ENCODE peak calls at places on chromosomes 1 and 21, in four cellular contexts. H is K562, Y is neural progenitor cell, W is OCI-LY7. L is an unnamed sample.

GRCh38 chr1:245156736-245157505 is 2.1 kb downstream of the KIF26B start:
- DNase-seq in H (no peak), W (no peak), Y (peak; percentile 54), L (no peak)

GRCh38 chr1:44881011-44881632 is 38.1 kb upstream of the PTCH2 start:
- DNase-seq in H (no peak), Y (no peak), W (no peak), L (no peak)

GRCh38 chr1:209583408-209583807 is at the start of gene CAMK1G:
- DNase-seq in W (no peak), H (no peak), Y (peak; percentile 88), L (no peak)

GRCh38 chr1:58456470-58456869 is 90.1 kb downstream of the OMA1 start:
- DNase-seq in Y (no peak), W (no peak), H (no peak), L (no peak)

GRCh38 chr1:170714163-170714562 is 50.2 kb downstream of the PRRX1 start:
- DNase-seq in W (no peak), H (no peak), Y (no peak), L (no peak)

GRCh38 chr1:224408294-224408590 is 26.4 kb downstream of the WDR26 start:
- DNase-seq in Y (no peak), W (no peak), H (no peak), L (no peak)

GRCh38 chr1:42319128-42319851 is 15.7 kb downstream of the FOXJ3 start:
- DNase-seq in H (no peak), W (no peak), Y (no peak), L (no peak)

GRCh38 chr1:233859446-233859845 is 45.0 kb upstream of the SLC35F3 start:
- DNase-seq in H (no peak), W (no peak), Y (peak; percentile 7), L (no peak)

GRCh38 chr1:151210830-151211229 is 12.5 kb downstream of the PIP5K1A start:
- DNase-seq in W (no peak), H (no peak), Y (no peak), L (no peak)

GRCh38 chr1:176545034-176545639 is 82.2 kb downstream of the PAPPA2 start:
- DNase-seq in H (no peak), Y (no peak), W (no peak), L (no peak)

GRCh38 chr1:38061883-38062328 is 15.3 kb upstream of the POU3F1 start:
- DNase-seq in Y (no peak), W (no peak), H (no peak), L (no peak)

GRCh38 chr1:212256404-212256803 is 28.8 kb upstream of the PPP2R5A start:
- DNase-seq in W (peak; percentile 30), Y (no peak), H (no peak), L (no peak)

GRCh38 chr21:31382060-31382459 is 38.0 kb upstream of the TIAM1 start:
- DNase-seq in Y (no peak), H (peak; percentile 39), W (no peak), L (no peak)

GRCh38 chr21:31383770-31384169 is 39.7 kb upstream of the TIAM1 start:
- DNase-seq in W (no peak), Y (no peak), H (no peak), L (no peak)

GRCh38 chr21:31387560-31388186 is 43.6 kb upstream of the TIAM1 start:
- DNase-seq in W (no peak), Y (no peak), H (no peak), L (no peak)

GRCh38 chr21:31386006-31386405 is 41.9 kb upstream of the TIAM1 start:
- DNase-seq in H (no peak), W (no peak), Y (no peak), L (peak; percentile 35)
- H3K4me1 ChIP-seq in H (peaks cover 3% of the 10 kb centered on the region), W (no peaks in the 10 kb centered on the region), Y (no peaks in the 10 kb centered on the region), L (no peaks in the 10 kb centered on the region)

DNA sequence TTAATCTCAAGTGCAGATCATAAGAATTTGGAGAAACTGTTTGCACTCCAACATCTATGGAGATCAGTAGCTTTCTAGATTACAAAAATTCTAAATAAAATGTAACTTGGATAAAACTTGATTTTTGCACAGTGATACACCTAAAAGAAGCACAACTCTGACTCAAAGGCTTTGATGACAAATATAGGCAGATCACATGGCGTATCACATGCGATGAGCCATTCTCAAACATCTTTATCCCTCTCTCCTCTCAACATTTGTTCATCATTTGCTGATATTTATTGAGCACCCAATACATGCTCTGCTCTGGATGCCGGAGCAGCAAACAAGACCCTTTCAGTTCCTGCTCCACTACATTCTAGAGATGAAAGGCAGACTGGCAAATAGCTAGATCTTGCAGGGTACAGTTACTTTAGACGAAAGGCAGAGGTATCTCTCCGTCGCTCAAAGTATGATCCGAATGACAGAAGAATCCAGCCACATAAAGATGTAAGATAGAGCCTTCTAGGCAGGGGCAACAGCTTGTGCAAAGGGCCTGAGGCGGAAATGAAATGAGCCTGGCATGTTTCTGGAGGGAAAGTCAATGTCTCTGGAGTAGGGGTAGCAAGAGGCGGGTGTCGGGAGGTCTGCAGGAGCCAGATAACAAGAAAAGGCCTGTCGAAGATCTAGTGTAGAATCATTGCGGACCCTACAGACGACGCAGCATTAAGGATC is 145.8 kb upstream of the ERRFI1 start:
- DNase-seq in W (no peak), Y (no peak), H (no peak), L (no peak)
- H3K4me1 ChIP-seq in W (no peaks in the 10 kb centered on the region), Y (peaks cover 12% of the 10 kb centered on the region), H (peaks cover 14% of the 10 kb centered on the region), L (peaks cover 6% of the 10 kb centered on the region)

GRCh38 chr1:1832151-1832550 is 53.9 kb upstream of the NADK start:
- DNase-seq in Y (no peak), H (no peak), W (no peak), L (no peak)

GRCh38 chr1:1835546-1835945 is 55.3 kb downstream of the GNB1 start:
- DNase-seq in W (peak; percentile 30), H (no peak), Y (no peak), L (no peak)

GRCh38 chr1:1832820-1833219 is 54.5 kb upstream of the NADK start:
- DNase-seq in H (no peak), W (peak; percentile 21), Y (no peak), L (no peak)

GRCh38 chr1:1833456-1833855 is 55.2 kb upstream of the NADK start:
- DNase-seq in Y (no peak), W (peak; percentile 90), H (no peak), L (no peak)

DNA sequence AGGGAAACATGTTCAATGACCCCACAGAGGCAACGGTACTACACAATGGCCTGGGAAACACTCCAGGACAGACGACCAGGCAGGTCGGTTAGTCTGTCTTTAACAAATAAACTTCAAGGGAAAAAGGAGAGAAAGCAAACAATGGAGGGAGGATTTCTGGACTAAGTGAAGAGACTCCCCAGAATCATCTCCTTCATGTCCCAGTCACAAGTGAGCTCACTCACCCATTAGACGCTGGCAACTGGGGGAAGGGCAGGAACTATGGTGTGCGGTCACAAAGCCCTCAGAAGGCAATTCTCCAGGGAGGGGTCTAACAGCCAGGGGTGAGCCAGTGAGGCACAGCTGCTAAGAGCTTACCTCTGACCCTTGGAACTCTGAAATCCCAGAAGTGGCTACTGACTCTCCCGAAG is 55.7 kb upstream of the NADK start:
- DNase-seq in W (peak; percentile 98), H (no peak), Y (peak; percentile 67), L (no peak)
- H3K4me1 ChIP-seq in W (peaks cover 75% of the 10 kb centered on the region), H (no peaks in the 10 kb centered on the region), Y (peaks cover 19% of the 10 kb centered on the region), L (peaks cover 9% of the 10 kb centered on the region)

GRCh38 chr1:85467036-85467435 is 2.1 kb upstream of the DDAH1 start:
- DNase-seq in H (no peak), W (no peak), Y (no peak), L (no peak)

GRCh38 chr1:85464497-85465098 is 361 bp downstream of the DDAH1 start:
- DNase-seq in H (no peak), W (no peak), Y (peak; percentile 70), L (peak; percentile 88)

GRCh38 chr1:85465791-85466134 is 804 bp upstream of the DDAH1 start:
- DNase-seq in H (no peak), W (no peak), Y (no peak), L (no peak)

GRCh38 chr1:85463666-85464496 is 1.1 kb downstream of the DDAH1 start:
- DNase-seq in H (no peak), Y (peak; percentile 32), W (no peak), L (no peak)

DNA sequence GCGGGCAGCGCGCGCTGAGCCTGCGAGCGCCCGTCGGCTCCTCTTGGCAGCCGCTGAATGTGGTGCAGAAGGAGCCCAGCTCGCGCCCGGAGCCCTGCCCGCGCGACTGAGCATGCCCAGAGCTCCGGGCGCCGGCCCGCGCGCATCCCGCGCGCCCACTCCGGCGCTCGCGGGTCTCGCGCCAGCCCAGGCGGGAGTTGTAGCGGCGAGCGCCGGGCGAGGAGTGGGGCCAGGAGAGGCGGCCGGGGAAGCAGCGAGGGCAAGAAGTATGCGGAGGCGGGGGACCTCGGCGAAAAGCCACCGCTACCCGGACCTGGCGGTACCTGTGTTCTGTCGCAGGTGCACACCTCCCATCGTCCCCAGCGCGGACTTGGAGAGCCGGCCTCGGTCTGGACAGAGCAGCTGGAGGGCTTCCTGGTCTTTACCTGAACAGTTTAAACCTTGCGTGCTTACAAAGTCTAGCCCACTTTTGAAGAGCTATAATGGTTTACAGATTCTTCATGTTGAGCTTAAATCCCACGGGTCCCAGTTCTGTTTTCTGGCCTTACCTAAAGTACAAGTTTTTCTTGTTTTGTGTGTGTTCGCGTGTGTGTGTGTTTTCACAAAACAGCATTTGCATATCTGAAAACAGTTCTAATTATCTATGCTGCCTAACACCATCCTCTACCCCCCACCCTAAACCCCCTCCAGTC is at the start of gene DDAH1:
- DNase-seq in H (no peak), W (no peak), Y (peak; percentile 86), L (peak; percentile 57)
- H3K4me1 ChIP-seq in H (no peaks in the 10 kb centered on the region), W (no peaks in the 10 kb centered on the region), Y (peaks cover 5% of the 10 kb centered on the region), L (no peaks in the 10 kb centered on the region)

L was measured in right cardiac atrium.